ENCODE peak calls at places on chromosome 6, in eight cellular contexts. R, Z, C, A, N, M, B and G are unnamed samples.
A peak's percentile ranks its signal among the peaks of the same experiment; 100 is the strongest.

GRCh38 chr6:84967389-84967788 is 203.0 kb upstream of the TBX18 start:
- DNase-seq in C (no peak), B (peak; percentile 8), N (no peak), M (peak; percentile 52), R (no peak), A (no peak), Z (no peak), G (no peak)

GRCh38 chr6:30963641-30964040 is 19.9 kb upstream of the MUC21 start:
- DNase-seq in Z (no peak), A (no peak), M (no peak), N (no peak), C (no peak), B (no peak), R (no peak), G (no peak)

GRCh38 chr6:38566295-38566694 is 73.4 kb downstream of the BTBD9 start:
- DNase-seq in R (no peak), Z (no peak), A (no peak), B (no peak), N (no peak), M (no peak), C (no peak), G (no peak)

GRCh38 chr6:109877028-109877726 is 100.9 kb upstream of the GPR6 start:
- DNase-seq in Z (no peak), R (no peak), N (no peak), B (no peak), M (no peak), A (no peak), C (no peak), G (no peak)

GRCh38 chr6:43708857-43709653 is 21.5 kb upstream of the MRPS18A start:
- DNase-seq in N (peak; percentile 54), M (no peak), R (no peak), B (no peak), C (no peak), A (no peak), Z (no peak), G (no peak)

GRCh38 chr6:41940759-41941279 is 789 bp downstream of the CCND3 start:
- DNase-seq in B (peak; percentile 22), A (no peak), C (peak; percentile 54), M (peak; percentile 44), R (no peak), Z (peak; percentile 61), N (peak; percentile 72), G (peak; percentile 58)

GRCh38 chr6:28399370-28400121 is at the start of gene ZSCAN12:
- DNase-seq in Z (peak; percentile 83), N (peak; percentile 89), R (no peak), C (peak; percentile 77), B (peak; percentile 77), M (peak; percentile 69), A (no peak), G (peak; percentile 91)

GRCh38 chr6:69090132-69090531 is 455.1 kb downstream of the ADGRB3 start:
- DNase-seq in B (peak; percentile 14), M (no peak), C (no peak), N (no peak), R (no peak), A (no peak), Z (no peak), G (peak; percentile 0)

GRCh38 chr6:64249129-64249528 is 613.5 kb downstream of the PHF3 start:
- DNase-seq in R (no peak), C (no peak), Z (no peak), N (no peak), B (no peak), A (no peak), M (no peak), G (no peak)

GRCh38 chr6:155530219-155530834 is 74.7 kb upstream of the NOX3 start:
- DNase-seq in A (no peak), B (peak; percentile 8), M (peak; percentile 19), R (no peak), C (no peak), Z (no peak), N (no peak), G (peak; percentile 31)

GRCh38 chr6:1381397-1382330 is 7.7 kb upstream of the FOXF2 start:
- DNase-seq in A (peak; percentile 48), M (peak; percentile 84), B (no peak), Z (no peak), C (peak; percentile 30), R (no peak), N (peak; percentile 84), G (peak; percentile 79)

GRCh38 chr6:29955783-29956182 is 13.5 kb downstream of the HLA-A start:
- DNase-seq in R (no peak), B (no peak), A (no peak), M (no peak), C (no peak), Z (no peak), N (no peak), G (no peak)

GRCh38 chr6:133017581-133017980 is 203.2 kb downstream of the RPS12 start:
- DNase-seq in Z (no peak), A (no peak), N (no peak), B (no peak), M (no peak), R (no peak), C (no peak), G (no peak)

GRCh38 chr6:165922309-165922794 is 245.3 kb downstream of the TBXT start:
- DNase-seq in N (no peak), A (no peak), Z (no peak), C (no peak), M (no peak), B (peak; percentile 19), R (no peak), G (peak; percentile 31)

GRCh38 chr6:65191412-65191811 is 515.6 kb downstream of the EYS start:
- DNase-seq in R (no peak), C (no peak), B (no peak), M (no peak), A (no peak), N (no peak), Z (no peak), G (no peak)

GRCh38 chr6:67112120-67112519 is 1405.1 kb upstream of the EYS start:
- DNase-seq in Z (no peak), B (peak; percentile 10), M (no peak), R (no peak), C (no peak), A (no peak), N (no peak), G (no peak)

GRCh38 chr6:115972679-115973078 is 88.0 kb downstream of the FRK start:
- DNase-seq in M (no peak), N (no peak), A (no peak), B (no peak), C (no peak), R (no peak), Z (no peak), G (no peak)

GRCh38 chr6:164507197-164507957 is 802.0 kb downstream of the C6orf118 start:
- DNase-seq in A (no peak), C (no peak), Z (no peak), N (no peak), R (no peak), B (no peak), M (no peak), G (no peak)

GRCh38 chr6:103715269-103715668 is 1144.5 kb downstream of the HACE1 start:
- DNase-seq in Z (no peak), C (no peak), R (no peak), M (no peak), N (no peak), B (no peak), A (no peak), G (no peak)

GRCh38 chr6:138517635-138518034 is 18.3 kb upstream of the NHSL1 start:
- DNase-seq in A (no peak), B (peak; percentile 48), R (no peak), N (peak; percentile 68), Z (no peak), M (peak; percentile 69), C (peak; percentile 46), G (no peak)

GRCh38 chr6:129186988-129187387 is 304.1 kb downstream of the LAMA2 start:
- DNase-seq in Z (no peak), N (no peak), R (no peak), A (no peak), B (peak; percentile 32), M (no peak), C (no peak), G (peak; percentile 83)

GRCh38 chr6:27592481-27593199 is 119.7 kb upstream of the ZNF184 start:
- DNase-seq in N (peak; percentile 80), M (peak; percentile 68), A (no peak), C (peak; percentile 19), Z (no peak), R (no peak), B (peak; percentile 49), G (peak; percentile 38)

GRCh38 chr6:79650943-79651342 is 19.8 kb downstream of the SH3BGRL2 start:
- DNase-seq in M (no peak), Z (no peak), N (no peak), C (no peak), B (no peak), R (no peak), A (no peak), G (no peak)

GRCh38 chr6:5671604-5672559 is 334.8 kb downstream of the NRN1 start:
- DNase-seq in M (no peak), A (no peak), R (no peak), N (no peak), B (no peak), Z (no peak), C (no peak), G (no peak)

GRCh38 chr6:10720229-10720959 is 2.5 kb upstream of the TMEM14C start:
- DNase-seq in B (no peak), N (peak; percentile 77), C (peak; percentile 62), M (no peak), A (no peak), R (no peak), Z (peak; percentile 69), G (peak; percentile 50)

GRCh38 chr6:75946146-75946831 is 126.2 kb downstream of the IMPG1 start:
- DNase-seq in C (no peak), N (no peak), Z (no peak), R (no peak), A (no peak), M (no peak), B (no peak), G (no peak)